ENCODE peak calls at places on chromosomes 1 and 21, in ten cellular contexts. One of them, this sample, is unnamed.

GRCh38 chr1:225464851-225465792 is 37.3 kb upstream of the LBR start:
- DNase-seq in tibial artery: peak; percentile 48
- DNase-seq in fibroblast of mammary gland: no peak
- DNase-seq in CD4-positive, alpha-beta T cell: no peak
- DNase-seq in astrocyte of the spinal cord: peak; percentile 45
- DNase-seq in choroid plexus epithelial cell: no peak
- DNase-seq in hepatocyte: no peak
- DNase-seq in fibroblast of the aortic adventitia: no peak
- DNase-seq in MCF 10A: peak; percentile 85
- DNase-seq in cardiac fibroblast: no peak
- DNase-seq in this sample: no peak

GRCh38 chr1:157137051-157137772 is 983 bp downstream of the ETV3 start:
- DNase-seq in tibial artery: no peak
- DNase-seq in fibroblast of mammary gland: peak; percentile 43
- DNase-seq in CD4-positive, alpha-beta T cell: no peak
- DNase-seq in astrocyte of the spinal cord: peak; percentile 22
- DNase-seq in choroid plexus epithelial cell: peak; percentile 40
- DNase-seq in hepatocyte: peak; percentile 43
- DNase-seq in fibroblast of the aortic adventitia: peak; percentile 20
- DNase-seq in MCF 10A: peak; percentile 21
- DNase-seq in cardiac fibroblast: peak; percentile 50
- DNase-seq in this sample: peak; percentile 36

GRCh38 chr1:246001821-246002220 is 505.3 kb downstream of the SMYD3 start:
- DNase-seq in tibial artery: no peak
- DNase-seq in fibroblast of mammary gland: peak; percentile 27
- DNase-seq in CD4-positive, alpha-beta T cell: no peak
- DNase-seq in astrocyte of the spinal cord: no peak
- DNase-seq in choroid plexus epithelial cell: peak; percentile 93
- DNase-seq in hepatocyte: no peak
- DNase-seq in fibroblast of the aortic adventitia: peak; percentile 63
- DNase-seq in MCF 10A: peak; percentile 30
- DNase-seq in cardiac fibroblast: peak; percentile 64
- DNase-seq in this sample: no peak

GRCh38 chr1:192575499-192576189 is at the start of gene RGS1:
- DNase-seq in tibial artery: peak; percentile 66
- DNase-seq in fibroblast of mammary gland: no peak
- DNase-seq in CD4-positive, alpha-beta T cell: peak; percentile 38
- DNase-seq in astrocyte of the spinal cord: no peak
- DNase-seq in choroid plexus epithelial cell: peak; percentile 33
- DNase-seq in hepatocyte: no peak
- DNase-seq in fibroblast of the aortic adventitia: no peak
- DNase-seq in MCF 10A: no peak
- DNase-seq in cardiac fibroblast: no peak
- DNase-seq in this sample: no peak

GRCh38 chr1:1059494-1060280 is 14.4 kb downstream of the RNF223 start:
- DNase-seq in tibial artery: peak; percentile 90
- DNase-seq in fibroblast of mammary gland: peak; percentile 53
- DNase-seq in CD4-positive, alpha-beta T cell: peak; percentile 88
- DNase-seq in astrocyte of the spinal cord: peak; percentile 72
- DNase-seq in choroid plexus epithelial cell: peak; percentile 72
- DNase-seq in hepatocyte: peak; percentile 94
- DNase-seq in fibroblast of the aortic adventitia: peak; percentile 43
- DNase-seq in MCF 10A: peak; percentile 85
- DNase-seq in cardiac fibroblast: peak; percentile 69
- DNase-seq in this sample: peak; percentile 46

GRCh38 chr1:12067900-12068821 is 5.1 kb downstream of the TNFRSF8 start:
- DNase-seq in tibial artery: no peak
- DNase-seq in fibroblast of mammary gland: peak; percentile 73
- DNase-seq in CD4-positive, alpha-beta T cell: no peak
- DNase-seq in astrocyte of the spinal cord: peak; percentile 22
- DNase-seq in choroid plexus epithelial cell: peak; percentile 70
- DNase-seq in hepatocyte: peak; percentile 57
- DNase-seq in fibroblast of the aortic adventitia: peak; percentile 79
- DNase-seq in MCF 10A: no peak
- DNase-seq in cardiac fibroblast: peak; percentile 64
- DNase-seq in this sample: peak; percentile 65

GRCh38 chr1:52216907-52217458 is 75.1 kb downstream of the ZFYVE9 start:
- DNase-seq in tibial artery: no peak
- DNase-seq in fibroblast of mammary gland: no peak
- DNase-seq in CD4-positive, alpha-beta T cell: no peak
- DNase-seq in astrocyte of the spinal cord: no peak
- DNase-seq in choroid plexus epithelial cell: no peak
- DNase-seq in hepatocyte: no peak
- DNase-seq in fibroblast of the aortic adventitia: no peak
- DNase-seq in MCF 10A: no peak
- DNase-seq in cardiac fibroblast: no peak
- DNase-seq in this sample: no peak

GRCh38 chr1:8858888-8859706 is 19.4 kb downstream of the ENO1 start:
- DNase-seq in tibial artery: no peak
- DNase-seq in fibroblast of mammary gland: peak; percentile 75
- DNase-seq in CD4-positive, alpha-beta T cell: peak; percentile 26
- DNase-seq in astrocyte of the spinal cord: peak; percentile 75
- DNase-seq in choroid plexus epithelial cell: peak; percentile 87
- DNase-seq in hepatocyte: peak; percentile 78
- DNase-seq in fibroblast of the aortic adventitia: peak; percentile 78
- DNase-seq in MCF 10A: peak; percentile 65
- DNase-seq in cardiac fibroblast: peak; percentile 75
- DNase-seq in this sample: peak; percentile 50

GRCh38 chr1:25572708-25573590 is 29.5 kb downstream of the LDLRAP1 start:
- DNase-seq in tibial artery: no peak
- DNase-seq in fibroblast of mammary gland: peak; percentile 50
- DNase-seq in CD4-positive, alpha-beta T cell: no peak
- DNase-seq in astrocyte of the spinal cord: peak; percentile 47
- DNase-seq in choroid plexus epithelial cell: peak; percentile 78
- DNase-seq in hepatocyte: peak; percentile 79
- DNase-seq in fibroblast of the aortic adventitia: peak; percentile 52
- DNase-seq in MCF 10A: peak; percentile 65
- DNase-seq in cardiac fibroblast: peak; percentile 60
- DNase-seq in this sample: peak; percentile 44

GRCh38 chr21:25005388-25005787 is 601.9 kb downstream of the MRPL39 start:
- DNase-seq in tibial artery: no peak
- DNase-seq in fibroblast of mammary gland: peak; percentile 48
- DNase-seq in CD4-positive, alpha-beta T cell: no peak
- DNase-seq in astrocyte of the spinal cord: no peak
- DNase-seq in choroid plexus epithelial cell: peak; percentile 20
- DNase-seq in hepatocyte: no peak
- DNase-seq in fibroblast of the aortic adventitia: no peak
- DNase-seq in MCF 10A: peak; percentile 62
- DNase-seq in cardiac fibroblast: peak; percentile 24
- DNase-seq in this sample: peak; percentile 9

GRCh38 chr1:212915245-212916091 is 34.9 kb upstream of the VASH2 start:
- DNase-seq in tibial artery: no peak
- DNase-seq in fibroblast of mammary gland: peak; percentile 89
- DNase-seq in CD4-positive, alpha-beta T cell: no peak
- DNase-seq in astrocyte of the spinal cord: peak; percentile 54
- DNase-seq in choroid plexus epithelial cell: peak; percentile 85
- DNase-seq in hepatocyte: peak; percentile 79
- DNase-seq in fibroblast of the aortic adventitia: peak; percentile 81
- DNase-seq in MCF 10A: peak; percentile 38
- DNase-seq in cardiac fibroblast: peak; percentile 41
- DNase-seq in this sample: no peak

GRCh38 chr1:85244271-85245053 is 15.0 kb downstream of the C1orf52 start:
- DNase-seq in tibial artery: no peak
- DNase-seq in fibroblast of mammary gland: peak; percentile 61
- DNase-seq in CD4-positive, alpha-beta T cell: no peak
- DNase-seq in astrocyte of the spinal cord: no peak
- DNase-seq in choroid plexus epithelial cell: peak; percentile 51
- DNase-seq in hepatocyte: peak; percentile 30
- DNase-seq in fibroblast of the aortic adventitia: peak; percentile 31
- DNase-seq in MCF 10A: peak; percentile 13
- DNase-seq in cardiac fibroblast: peak; percentile 53
- DNase-seq in this sample: no peak

GRCh38 chr1:19254416-19254815 is 2.8 kb downstream of the MRTO4 start:
- DNase-seq in tibial artery: no peak
- DNase-seq in fibroblast of mammary gland: no peak
- DNase-seq in CD4-positive, alpha-beta T cell: no peak
- DNase-seq in astrocyte of the spinal cord: no peak
- DNase-seq in choroid plexus epithelial cell: no peak
- DNase-seq in hepatocyte: no peak
- DNase-seq in fibroblast of the aortic adventitia: no peak
- DNase-seq in MCF 10A: no peak
- DNase-seq in cardiac fibroblast: no peak
- DNase-seq in this sample: no peak

GRCh38 chr1:223654083-223654482 is 11.4 kb downstream of the CAPN8 start:
- DNase-seq in tibial artery: no peak
- DNase-seq in fibroblast of mammary gland: no peak
- DNase-seq in CD4-positive, alpha-beta T cell: no peak
- DNase-seq in astrocyte of the spinal cord: no peak
- DNase-seq in choroid plexus epithelial cell: no peak
- DNase-seq in hepatocyte: peak; percentile 22
- DNase-seq in fibroblast of the aortic adventitia: no peak
- DNase-seq in MCF 10A: no peak
- DNase-seq in cardiac fibroblast: no peak
- DNase-seq in this sample: peak; percentile 81

GRCh38 chr1:174671826-174672225 is 224.1 kb downstream of the GPR52 start:
- DNase-seq in tibial artery: no peak
- DNase-seq in fibroblast of mammary gland: peak; percentile 58
- DNase-seq in CD4-positive, alpha-beta T cell: no peak
- DNase-seq in astrocyte of the spinal cord: no peak
- DNase-seq in choroid plexus epithelial cell: no peak
- DNase-seq in hepatocyte: no peak
- DNase-seq in fibroblast of the aortic adventitia: no peak
- DNase-seq in MCF 10A: no peak
- DNase-seq in cardiac fibroblast: no peak
- DNase-seq in this sample: peak; percentile 28
- TF ChIP-seq CTCF in tibial artery: no peak
- TF ChIP-seq CTCF in fibroblast of mammary gland: no peak
- TF ChIP-seq CTCF in CD4-positive, alpha-beta T cell: no peak
- TF ChIP-seq CTCF in astrocyte of the spinal cord: no peak
- TF ChIP-seq CTCF in choroid plexus epithelial cell: no peak
- TF ChIP-seq CTCF in hepatocyte: no peak
- TF ChIP-seq CTCF in fibroblast of the aortic adventitia: no peak
- TF ChIP-seq CTCF in MCF 10A: no peak
- TF ChIP-seq CTCF in cardiac fibroblast: no peak
- TF ChIP-seq CTCF in this sample: no peak

GRCh38 chr1:15170071-15170470 is 16.5 kb downstream of the TMEM51 start:
- DNase-seq in tibial artery: no peak
- DNase-seq in fibroblast of mammary gland: no peak
- DNase-seq in CD4-positive, alpha-beta T cell: no peak
- DNase-seq in astrocyte of the spinal cord: no peak
- DNase-seq in choroid plexus epithelial cell: no peak
- DNase-seq in hepatocyte: no peak
- DNase-seq in fibroblast of the aortic adventitia: no peak
- DNase-seq in MCF 10A: no peak
- DNase-seq in cardiac fibroblast: no peak
- DNase-seq in this sample: no peak
- TF ChIP-seq CTCF in tibial artery: no peak
- TF ChIP-seq CTCF in fibroblast of mammary gland: no peak
- TF ChIP-seq CTCF in CD4-positive, alpha-beta T cell: no peak
- TF ChIP-seq CTCF in astrocyte of the spinal cord: no peak
- TF ChIP-seq CTCF in choroid plexus epithelial cell: no peak
- TF ChIP-seq CTCF in hepatocyte: no peak
- TF ChIP-seq CTCF in fibroblast of the aortic adventitia: no peak
- TF ChIP-seq CTCF in MCF 10A: no peak
- TF ChIP-seq CTCF in cardiac fibroblast: no peak
- TF ChIP-seq CTCF in this sample: no peak

GRCh38 chr1:247500725-247501348 is 35.4 kb downstream of the OR2C3 start:
- DNase-seq in tibial artery: no peak
- DNase-seq in fibroblast of mammary gland: no peak
- DNase-seq in CD4-positive, alpha-beta T cell: no peak
- DNase-seq in astrocyte of the spinal cord: no peak
- DNase-seq in choroid plexus epithelial cell: no peak
- DNase-seq in hepatocyte: no peak
- DNase-seq in fibroblast of the aortic adventitia: no peak
- DNase-seq in MCF 10A: peak; percentile 18
- DNase-seq in cardiac fibroblast: no peak
- DNase-seq in this sample: no peak

DNA sequence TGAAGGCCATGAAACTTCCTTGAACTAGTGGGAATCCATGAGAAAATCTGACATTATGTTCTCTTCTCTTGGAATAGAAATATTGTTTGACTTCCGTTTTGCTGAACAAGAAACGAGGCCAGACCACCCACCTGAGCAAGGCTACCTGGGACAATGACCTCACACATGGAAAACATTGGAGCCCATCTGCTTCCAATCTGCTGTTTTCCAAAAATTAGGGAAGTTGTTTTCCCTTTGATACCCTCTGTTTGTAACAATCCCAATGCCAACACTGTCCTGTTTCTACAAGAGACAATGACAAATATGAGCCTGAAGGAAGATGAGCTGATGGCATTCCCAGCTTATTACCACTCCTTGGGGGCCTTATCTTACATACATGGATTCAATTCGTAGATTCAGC is 29.4 kb downstream of the OR2C3 start:
- DNase-seq in tibial artery: no peak
- DNase-seq in fibroblast of mammary gland: no peak
- DNase-seq in CD4-positive, alpha-beta T cell: no peak
- DNase-seq in astrocyte of the spinal cord: no peak
- DNase-seq in choroid plexus epithelial cell: no peak
- DNase-seq in hepatocyte: no peak
- DNase-seq in fibroblast of the aortic adventitia: no peak
- DNase-seq in MCF 10A: no peak
- DNase-seq in cardiac fibroblast: no peak
- DNase-seq in this sample: no peak
- TF ChIP-seq CTCF in tibial artery: no peak
- TF ChIP-seq CTCF in fibroblast of mammary gland: no peak
- TF ChIP-seq CTCF in CD4-positive, alpha-beta T cell: no peak
- TF ChIP-seq CTCF in astrocyte of the spinal cord: no peak
- TF ChIP-seq CTCF in choroid plexus epithelial cell: no peak
- TF ChIP-seq CTCF in hepatocyte: no peak
- TF ChIP-seq CTCF in fibroblast of the aortic adventitia: no peak
- TF ChIP-seq CTCF in MCF 10A: no peak
- TF ChIP-seq CTCF in cardiac fibroblast: no peak
- TF ChIP-seq CTCF in this sample: no peak

GRCh38 chr1:39542924-39543323 is 33.7 kb downstream of the PABPC4 start:
- DNase-seq in tibial artery: no peak
- DNase-seq in fibroblast of mammary gland: no peak
- DNase-seq in CD4-positive, alpha-beta T cell: no peak
- DNase-seq in astrocyte of the spinal cord: no peak
- DNase-seq in choroid plexus epithelial cell: no peak
- DNase-seq in hepatocyte: no peak
- DNase-seq in fibroblast of the aortic adventitia: no peak
- DNase-seq in MCF 10A: no peak
- DNase-seq in cardiac fibroblast: no peak
- DNase-seq in this sample: no peak

GRCh38 chr1:39540504-39541031 is 36.0 kb downstream of the PABPC4 start:
- DNase-seq in tibial artery: peak; percentile 83
- DNase-seq in fibroblast of mammary gland: peak; percentile 88
- DNase-seq in CD4-positive, alpha-beta T cell: no peak
- DNase-seq in astrocyte of the spinal cord: peak; percentile 22
- DNase-seq in choroid plexus epithelial cell: peak; percentile 100
- DNase-seq in hepatocyte: no peak
- DNase-seq in fibroblast of the aortic adventitia: no peak
- DNase-seq in MCF 10A: peak; percentile 88
- DNase-seq in cardiac fibroblast: peak; percentile 97
- DNase-seq in this sample: peak; percentile 33

GRCh38 chr1:39544327-39544726 is 32.3 kb downstream of the PABPC4 start:
- DNase-seq in tibial artery: no peak
- DNase-seq in fibroblast of mammary gland: no peak
- DNase-seq in CD4-positive, alpha-beta T cell: no peak
- DNase-seq in astrocyte of the spinal cord: no peak
- DNase-seq in choroid plexus epithelial cell: no peak
- DNase-seq in hepatocyte: no peak
- DNase-seq in fibroblast of the aortic adventitia: no peak
- DNase-seq in MCF 10A: no peak
- DNase-seq in cardiac fibroblast: no peak
- DNase-seq in this sample: no peak

DNA sequence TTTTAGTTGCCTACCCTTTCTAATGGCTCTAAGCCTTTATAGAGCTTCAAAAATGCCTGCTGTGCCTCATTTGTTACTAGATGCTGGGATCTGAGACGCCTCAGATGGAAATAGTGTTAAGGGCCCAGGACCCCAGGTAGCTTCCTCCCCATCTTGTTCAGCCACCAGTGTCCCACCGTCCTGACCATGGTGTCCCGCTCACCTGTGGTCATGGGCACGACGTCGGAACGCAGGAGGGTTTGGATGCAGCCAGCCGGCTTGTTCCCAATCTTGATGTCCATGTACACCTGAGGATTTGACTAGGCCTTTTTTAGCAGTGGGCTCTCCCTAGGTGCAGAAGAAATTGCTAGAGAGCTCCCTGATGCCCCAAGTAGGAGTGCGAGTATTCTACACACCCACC is 31.1 kb downstream of the PABPC4 start:
- DNase-seq in tibial artery: no peak
- DNase-seq in fibroblast of mammary gland: no peak
- DNase-seq in CD4-positive, alpha-beta T cell: no peak
- DNase-seq in astrocyte of the spinal cord: no peak
- DNase-seq in choroid plexus epithelial cell: no peak
- DNase-seq in hepatocyte: no peak
- DNase-seq in fibroblast of the aortic adventitia: no peak
- DNase-seq in MCF 10A: no peak
- DNase-seq in cardiac fibroblast: no peak
- DNase-seq in this sample: no peak
- TF ChIP-seq CTCF in tibial artery: no peak
- TF ChIP-seq CTCF in fibroblast of mammary gland: no peak
- TF ChIP-seq CTCF in CD4-positive, alpha-beta T cell: no peak
- TF ChIP-seq CTCF in astrocyte of the spinal cord: no peak
- TF ChIP-seq CTCF in choroid plexus epithelial cell: no peak
- TF ChIP-seq CTCF in hepatocyte: no peak
- TF ChIP-seq CTCF in fibroblast of the aortic adventitia: no peak
- TF ChIP-seq CTCF in MCF 10A: no peak
- TF ChIP-seq CTCF in cardiac fibroblast: no peak
- TF ChIP-seq CTCF in this sample: no peak